ENCODE peak calls at places on chromosomes 5 and 9, in eight cellular contexts. E, U, D, M, O, A, Q and L are unnamed samples.

GRCh38 chr5:154962494-154962893 is 21.6 kb downstream of the MRPL22 start:
- DNase-seq in U (no peak), A (no peak), O (no peak), D (no peak), Q (no peak), E (no peak), M (no peak), L (no peak)

GRCh38 chr5:141848771-141849370 is 29.3 kb downstream of the PCDH1 start:
- DNase-seq in M (peak; percentile 87), O (no peak), Q (peak; percentile 63), U (no peak), A (peak; percentile 83), D (peak; percentile 45), E (peak; percentile 55), L (peak; percentile 89)

GRCh38 chr5:10335711-10336470 is 17.6 kb upstream of the MARCHF6 start:
- DNase-seq in M (no peak), Q (no peak), E (peak; percentile 59), D (no peak), A (no peak), U (no peak), O (no peak), L (peak; percentile 2)

GRCh38 chr9:82021198-82021597 is 32.6 kb downstream of the SPATA31D1 start:
- DNase-seq in M (peak; percentile 56), D (peak; percentile 66), U (no peak), O (no peak), A (peak; percentile 30), E (no peak), Q (no peak), L (no peak)

GRCh38 chr5:5422819-5423515 is 490 bp downstream of the ICE1 start:
- DNase-seq in U (no peak), A (no peak), M (no peak), Q (no peak), E (no peak), O (no peak), D (no peak), L (peak; percentile 17)

GRCh38 chr9:14391620-14392019 is 77.7 kb upstream of the NFIB start:
- DNase-seq in M (no peak), A (no peak), U (no peak), D (no peak), E (no peak), Q (no peak), O (no peak), L (no peak)

GRCh38 chr5:150081541-150082283 is 4.6 kb downstream of the CSF1R start:
- DNase-seq in A (no peak), E (peak; percentile 82), O (peak; percentile 31), Q (peak; percentile 75), D (peak; percentile 71), M (no peak), U (no peak), L (peak; percentile 34)

GRCh38 chr5:101424530-101425175 is 521.6 kb upstream of the ST8SIA4 start:
- DNase-seq in E (no peak), D (no peak), U (no peak), Q (no peak), M (no peak), O (no peak), A (no peak), L (no peak)

GRCh38 chr5:14503017-14503680 is 78.4 kb upstream of the OTULINL start:
- DNase-seq in A (no peak), Q (no peak), U (no peak), D (no peak), E (no peak), M (no peak), O (no peak), L (no peak)

GRCh38 chr9:89311346-89312153 is 555 bp downstream of the CKS2 start:
- DNase-seq in M (no peak), A (no peak), Q (no peak), O (no peak), D (peak; percentile 41), E (no peak), U (no peak), L (peak; percentile 30)

GRCh38 chr9:130544364-130544763 is 35.0 kb upstream of the FUBP3 start:
- DNase-seq in U (no peak), E (no peak), A (no peak), Q (no peak), M (no peak), O (no peak), D (no peak), L (no peak)

DNA sequence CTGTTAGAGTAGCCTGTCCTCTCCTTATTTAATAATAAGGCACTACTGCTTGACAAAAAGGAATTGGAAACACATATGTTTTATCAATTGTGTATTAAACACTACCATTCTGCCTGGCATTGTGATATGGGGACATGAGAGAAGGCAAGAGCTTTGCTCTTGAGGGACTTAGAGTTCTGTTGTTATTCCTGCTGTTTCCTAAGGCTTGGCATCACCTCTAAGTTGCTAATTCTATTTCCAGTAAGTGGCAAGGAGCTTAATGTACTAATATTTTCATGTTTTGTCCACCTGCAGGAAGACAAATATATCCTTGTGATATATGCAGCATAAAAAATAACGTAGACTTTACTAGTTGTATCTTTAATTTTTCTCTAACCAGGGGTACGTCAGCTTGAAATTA is 12.6 kb downstream of the HMGCR start:
- DNase-seq in Q (no peak), U (no peak), M (no peak), A (no peak), E (no peak), O (no peak), D (no peak), L (no peak)
- H3K36me3 ChIP-seq in Q (no peaks in the 10 kb centered on the region), U (peaks cover 85% of the 10 kb centered on the region), M (peaks cover 6% of the 10 kb centered on the region), A (peaks cover 79% of the 10 kb centered on the region), E (no peaks in the 10 kb centered on the region), O (peaks cover 86% of the 10 kb centered on the region), D (no peaks in the 10 kb centered on the region), L (peaks cover 14% of the 10 kb centered on the region)

DNA sequence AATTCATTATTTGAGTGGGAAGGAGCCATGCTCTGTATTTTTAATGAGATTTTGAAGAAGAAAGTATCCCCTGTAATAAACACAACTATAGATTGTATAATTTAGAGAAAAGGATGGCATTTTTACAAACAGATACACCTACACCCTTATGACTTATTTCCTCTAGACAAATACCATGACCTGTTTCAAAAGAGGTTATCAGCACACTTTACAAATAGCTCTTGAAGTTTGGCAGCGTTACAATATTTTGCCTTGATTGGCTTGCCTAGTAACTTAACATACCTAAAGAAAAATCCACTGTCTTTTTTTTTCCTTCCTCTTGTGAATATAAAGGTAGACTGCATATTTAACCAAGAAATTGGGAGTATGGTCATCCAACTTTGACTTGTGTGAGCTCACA is 28.5 kb upstream of the CETN3 start:
- DNase-seq in D (no peak), M (no peak), O (no peak), E (no peak), U (no peak), A (no peak), Q (no peak), L (no peak)
- H3K36me3 ChIP-seq in D (no peaks in the 10 kb centered on the region), M (no peaks in the 10 kb centered on the region), O (no peaks in the 10 kb centered on the region), E (no peaks in the 10 kb centered on the region), U (no peaks in the 10 kb centered on the region), A (no peaks in the 10 kb centered on the region), Q (no peaks in the 10 kb centered on the region), L (no peaks in the 10 kb centered on the region)

GRCh38 chr9:37775216-37775919 is 9.5 kb downstream of the EXOSC3 start:
- DNase-seq in E (no peak), A (no peak), M (no peak), O (no peak), D (no peak), U (no peak), Q (no peak), L (no peak)

GRCh38 chr9:37778534-37778933 is 6.3 kb downstream of the EXOSC3 start:
- DNase-seq in U (no peak), Q (no peak), E (no peak), O (no peak), A (no peak), D (no peak), M (no peak), L (no peak)

GRCh38 chr9:37776328-37776727 is 8.5 kb downstream of the EXOSC3 start:
- DNase-seq in O (no peak), U (no peak), A (no peak), D (no peak), Q (no peak), M (no peak), E (no peak), L (no peak)
- H3K36me3 ChIP-seq in O (no peaks in the 10 kb centered on the region), U (peaks cover 64% of the 10 kb centered on the region), A (peaks cover 58% of the 10 kb centered on the region), D (no peaks in the 10 kb centered on the region), Q (no peaks in the 10 kb centered on the region), M (no peaks in the 10 kb centered on the region), E (no peaks in the 10 kb centered on the region), L (peaks cover 12% of the 10 kb centered on the region)

GRCh38 chr9:133058051-133058450 is 3.7 kb upstream of the CEL start:
- DNase-seq in D (no peak), M (no peak), E (no peak), O (no peak), U (no peak), A (no peak), Q (no peak), L (no peak)

GRCh38 chr9:133055788-133056420 is 5.9 kb upstream of the CEL start:
- DNase-seq in A (no peak), M (no peak), Q (no peak), D (no peak), E (no peak), O (no peak), U (no peak), L (no peak)

GRCh38 chr9:133057006-133057405 is 4.8 kb upstream of the CEL start:
- DNase-seq in A (no peak), Q (no peak), O (no peak), U (no peak), M (peak; percentile 73), E (no peak), D (no peak), L (no peak)

GRCh38 chr9:133057553-133057952 is 4.2 kb upstream of the CEL start:
- DNase-seq in E (no peak), D (no peak), A (no peak), M (no peak), U (no peak), O (no peak), Q (no peak), L (no peak)

GRCh38 chr9:133056533-133056932 is 5.2 kb upstream of the CEL start:
- DNase-seq in Q (no peak), A (no peak), E (no peak), M (peak; percentile 70), O (no peak), D (no peak), U (no peak), L (no peak)
- H3K36me3 ChIP-seq in Q (no peaks in the 10 kb centered on the region), A (peaks cover 78% of the 10 kb centered on the region), E (no peaks in the 10 kb centered on the region), M (no peaks in the 10 kb centered on the region), O (no peaks in the 10 kb centered on the region), D (no peaks in the 10 kb centered on the region), U (peaks cover 52% of the 10 kb centered on the region), L (no peaks in the 10 kb centered on the region)

GRCh38 chr9:133921866-133922265 is 70.3 kb downstream of the VAV2 start:
- DNase-seq in D (no peak), U (no peak), A (no peak), O (no peak), M (no peak), Q (no peak), E (no peak), L (no peak)
- H3K36me3 ChIP-seq in D (no peaks in the 10 kb centered on the region), U (peaks cover 13% of the 10 kb centered on the region), A (peaks cover 3% of the 10 kb centered on the region), O (no peaks in the 10 kb centered on the region), M (no peaks in the 10 kb centered on the region), Q (no peaks in the 10 kb centered on the region), E (no peaks in the 10 kb centered on the region), L (no peaks in the 10 kb centered on the region)

GRCh38 chr5:122805481-122805880 is 30.6 kb downstream of the SNX2 start:
- DNase-seq in U (no peak), Q (no peak), M (no peak), A (no peak), E (no peak), O (no peak), D (no peak), L (no peak)
- H3K36me3 ChIP-seq in U (peaks cover 23% of the 10 kb centered on the region), Q (no peaks in the 10 kb centered on the region), M (no peaks in the 10 kb centered on the region), A (peaks cover 22% of the 10 kb centered on the region), E (no peaks in the 10 kb centered on the region), O (no peaks in the 10 kb centered on the region), D (no peaks in the 10 kb centered on the region), L (no peaks in the 10 kb centered on the region)